ENCODE peak calls at places on chromosome 11, in seven cellular contexts. W is AG10803; Z is CD8-positive, alpha-beta memory T cell; T is effector CD4-positive, alpha-beta T cell; P is Ammon's horn; N is GOT3; I is HepG2. D is an unnamed sample.

GRCh38 chr11:39011822-39012221 is 2413.8 kb upstream of the RAG2 start:
- DNase-seq in T (no peak), Z (no peak), I (no peak), P (peak; percentile 12), W (no peak), N (no peak), D (no peak)

GRCh38 chr11:76577199-76577920 is 93.2 kb downstream of the LRRC32 start:
- DNase-seq in N (no peak), T (no peak), Z (no peak), W (peak; percentile 73), I (no peak), P (no peak), D (no peak)

GRCh38 chr11:71116435-71117040 is 135.8 kb downstream of the SHANK2 start:
- DNase-seq in P (no peak), N (no peak), I (no peak), Z (no peak), W (no peak), T (no peak), D (no peak)

GRCh38 chr11:120168960-120169681 is 31.2 kb upstream of the TRIM29 start:
- DNase-seq in N (no peak), T (no peak), I (peak; percentile 30), Z (peak; percentile 33), P (peak; percentile 74), W (peak; percentile 34), D (peak; percentile 60)

GRCh38 chr11:4565371-4565770 is 16.2 kb upstream of the OR52I2 start:
- DNase-seq in N (no peak), Z (no peak), P (no peak), T (no peak), W (no peak), I (no peak), D (no peak)

GRCh38 chr11:47105974-47106373 is 70.7 kb downstream of the ARFGAP2 start:
- DNase-seq in P (no peak), T (no peak), N (no peak), I (no peak), W (no peak), Z (no peak), D (no peak)

GRCh38 chr11:1298695-1299492 is 10.5 kb downstream of the TOLLIP start:
- DNase-seq in I (peak; percentile 91), W (peak; percentile 81), P (peak; percentile 86), Z (no peak), N (no peak), T (no peak), D (no peak)

GRCh38 chr11:114340311-114341131 is 44.3 kb downstream of the NNMT start:
- DNase-seq in W (peak; percentile 85), T (peak; percentile 8), P (peak; percentile 86), Z (no peak), N (no peak), I (peak; percentile 30), D (peak; percentile 59)

GRCh38 chr11:66317766-66318575 is 1.1 kb upstream of the CD248 start:
- DNase-seq in T (peak; percentile 47), P (peak; percentile 69), W (peak; percentile 89), I (peak; percentile 70), N (peak; percentile 20), Z (peak; percentile 67), D (peak; percentile 65)

GRCh38 chr11:125250316-125250870 is 85.8 kb downstream of the PKNOX2 start:
- DNase-seq in I (no peak), Z (no peak), N (no peak), W (no peak), T (no peak), P (no peak), D (no peak)

GRCh38 chr11:33721291-33721840 is 14.9 kb downstream of the CD59 start:
- DNase-seq in N (no peak), P (peak; percentile 64), W (peak; percentile 76), I (no peak), Z (no peak), T (no peak), D (peak; percentile 50)

D was measured in stimulated activated effector memory CD8-positive, alpha-beta T cell treated with anti-CD3 and anti-CD28 coated beads, Interleukin-12 subunit alpha, Interleukin-12 subunit beta, amount 100 ng/mL, for 72 hours.